ENCODE peak calls at places on chromosomes 1 and 21, in seven cellular contexts. G is ascending aorta, R is NCI-H1105, T is SW480, M is Right ventricle myocardium inferior, K is HT1080, D is chondrocyte. V is an unnamed sample.

GRCh38 chr1:219659682-219660081 is 46.8 kb upstream of the ZC3H11B start:
- DNase-seq in G (no peak), R (no peak), T (no peak), M (no peak), K (peak; percentile 70), D (no peak), V (no peak)

GRCh38 chr1:3730556-3731247 is 21.5 kb upstream of the CCDC27 start:
- DNase-seq in G (no peak), R (no peak), T (no peak), M (no peak), K (no peak), D (no peak), V (no peak)

GRCh38 chr1:34303218-34303617 is 126.5 kb downstream of the C1orf94 start:
- DNase-seq in G (no peak), R (no peak), T (no peak), M (no peak), K (no peak), D (no peak), V (no peak)

GRCh38 chr1:210855440-210855839 is 278.5 kb downstream of the KCNH1 start:
- DNase-seq in G (no peak), R (peak; percentile 13), T (no peak), M (no peak), K (no peak), D (no peak), V (no peak)

GRCh38 chr21:32328595-32328994 is 29.9 kb downstream of the MRAP start:
- DNase-seq in G (no peak), R (no peak), T (no peak), M (no peak), K (no peak), D (no peak), V (no peak)

GRCh38 chr1:41461790-41462679 is 22.4 kb downstream of the EDN2 start:
- DNase-seq in G (no peak), R (peak; percentile 15), T (no peak), M (no peak), K (no peak), D (no peak), V (peak; percentile 28)

GRCh38 chr1:6420594-6421042 is 899 bp upstream of the HES2 start:
- DNase-seq in G (no peak), R (no peak), T (peak; percentile 60), M (no peak), K (no peak), D (peak; percentile 87), V (no peak)

GRCh38 chr1:214902636-214903320 is 179.8 kb upstream of the KCNK2 start:
- DNase-seq in G (no peak), R (no peak), T (no peak), M (no peak), K (peak; percentile 76), D (no peak), V (no peak)

GRCh38 chr1:166489670-166490436 is 323.1 kb upstream of the FAM78B start:
- DNase-seq in G (peak; percentile 61), R (peak; percentile 41), T (peak; percentile 60), M (no peak), K (peak; percentile 85), D (no peak), V (peak; percentile 26)

GRCh38 chr1:219312967-219313366 is 139.3 kb downstream of the LYPLAL1 start:
- DNase-seq in G (no peak), R (no peak), T (no peak), M (no peak), K (peak; percentile 37), D (no peak), V (no peak)

GRCh38 chr1:2300004-2300771 is 72.1 kb downstream of the SKI start:
- DNase-seq in G (no peak), R (no peak), T (no peak), M (no peak), K (no peak), D (no peak), V (no peak)

GRCh38 chr1:43850599-43851233 is 82.9 kb upstream of the ARTN start:
- DNase-seq in G (no peak), R (no peak), T (no peak), M (no peak), K (no peak), D (no peak), V (no peak)

GRCh38 chr1:211236633-211237321 is 22.4 kb upstream of the RCOR3 start:
- DNase-seq in G (no peak), R (no peak), T (no peak), M (no peak), K (no peak), D (no peak), V (no peak)

GRCh38 chr1:39128959-39129358 is 75.5 kb upstream of the MACF1 start:
- DNase-seq in G (no peak), R (peak; percentile 79), T (no peak), M (no peak), K (no peak), D (no peak), V (peak; percentile 38)

GRCh38 chr1:172662464-172663109 is 3.7 kb downstream of the FASLG start:
- DNase-seq in G (peak; percentile 66), R (no peak), T (no peak), M (peak; percentile 76), K (peak; percentile 94), D (no peak), V (no peak)

GRCh38 chr1:246338098-246338497 is 169.0 kb downstream of the SMYD3 start:
- DNase-seq in G (no peak), R (no peak), T (no peak), M (no peak), K (no peak), D (no peak), V (no peak)

GRCh38 chr1:31376374-31377134 is 3.7 kb upstream of the FABP3 start:
- DNase-seq in G (peak; percentile 66), R (peak; percentile 4), T (no peak), M (no peak), K (peak; percentile 97), D (no peak), V (peak; percentile 36)

GRCh38 chr1:10604966-10605365 is 130.2 kb downstream of the PEX14 start:
- DNase-seq in G (no peak), R (no peak), T (no peak), M (no peak), K (no peak), D (no peak), V (no peak)

GRCh38 chr21:33817663-33818433 is 97.8 kb downstream of the ATP5PO start:
- DNase-seq in G (no peak), R (peak; percentile 65), T (no peak), M (no peak), K (no peak), D (no peak), V (peak; percentile 45)

GRCh38 chr1:31407029-31407626 is 5.9 kb upstream of the SERINC2 start:
- DNase-seq in G (no peak), R (no peak), T (no peak), M (no peak), K (no peak), D (no peak), V (no peak)

GRCh38 chr1:22343456-22344426 is 107.9 kb upstream of the ZBTB40 start:
- DNase-seq in G (no peak), R (no peak), T (no peak), M (no peak), K (no peak), D (peak; percentile 68), V (no peak)

GRCh38 chr1:158116311-158116710 is 64.4 kb upstream of the CD1D start:
- DNase-seq in G (no peak), R (no peak), T (no peak), M (no peak), K (no peak), D (no peak), V (no peak)

GRCh38 chr1:153951183-153951582 is 4.7 kb upstream of the DENND4B start:
- DNase-seq in G (no peak), R (no peak), T (no peak), M (no peak), K (no peak), D (no peak), V (no peak)

GRCh38 chr1:205319081-205320018 is 2.2 kb downstream of the NUAK2 start:
- DNase-seq in G (peak; percentile 78), R (peak; percentile 91), T (peak; percentile 58), M (no peak), K (peak; percentile 80), D (no peak), V (peak; percentile 74)

GRCh38 chr1:55155522-55155921 is 59.6 kb downstream of the USP24 start:
- DNase-seq in G (peak; percentile 67), R (peak; percentile 21), T (no peak), M (peak; percentile 65), K (peak; percentile 19), D (no peak), V (peak; percentile 1)

GRCh38 chr1:94535879-94536278 is 5.7 kb downstream of the F3 start:
- DNase-seq in G (no peak), R (no peak), T (no peak), M (no peak), K (no peak), D (no peak), V (no peak)

GRCh38 chr1:47471163-47471562 is 33.3 kb downstream of the FOXD2 start:
- DNase-seq in G (no peak), R (no peak), T (no peak), M (no peak), K (no peak), D (no peak), V (no peak)

GRCh38 chr1:53826367-53826766 is 11.7 kb downstream of the NDC1 start:
- DNase-seq in G (no peak), R (no peak), T (no peak), M (no peak), K (no peak), D (no peak), V (no peak)

GRCh38 chr1:11061652-11062365 is 2.0 kb upstream of the SRM start:
- DNase-seq in G (no peak), R (no peak), T (no peak), M (no peak), K (no peak), D (no peak), V (no peak)

GRCh38 chr1:243253211-243253926 is 1.7 kb downstream of the CEP170 start:
- DNase-seq in G (no peak), R (no peak), T (peak; percentile 26), M (no peak), K (no peak), D (no peak), V (no peak)

GRCh38 chr1:185567006-185567405 is 167.2 kb upstream of the HMCN1 start:
- DNase-seq in G (no peak), R (peak; percentile 87), T (peak; percentile 87), M (no peak), K (peak; percentile 85), D (no peak), V (no peak)

GRCh38 chr21:26148071-26148470 is 22.5 kb downstream of the APP start:
- DNase-seq in G (no peak), R (no peak), T (peak; percentile 13), M (peak; percentile 63), K (peak; percentile 51), D (no peak), V (no peak)

GRCh38 chr1:27862671-27863551 is 9.4 kb upstream of the THEMIS2 start:
- DNase-seq in G (peak; percentile 84), R (no peak), T (peak; percentile 31), M (peak; percentile 84), K (peak; percentile 98), D (peak; percentile 58), V (no peak)

GRCh38 chr1:162206300-162206699 is 136.8 kb downstream of the NOS1AP start:
- DNase-seq in G (no peak), R (no peak), T (no peak), M (no peak), K (no peak), D (no peak), V (no peak)

GRCh38 chr1:114956570-114956969 is 73.1 kb upstream of the TSHB start:
- DNase-seq in G (no peak), R (no peak), T (peak; percentile 14), M (no peak), K (peak; percentile 15), D (no peak), V (peak; percentile 10)

GRCh38 chr1:43853161-43853921 is 80.3 kb upstream of the ARTN start:
- DNase-seq in G (no peak), R (peak; percentile 73), T (no peak), M (peak; percentile 90), K (peak; percentile 73), D (no peak), V (peak; percentile 85)